ENCODE peak calls at places on chromosome 12, in four cellular contexts. P, Y, I and S are unnamed samples.

GRCh38 chr12:45583011-45583657 is 146.4 kb upstream of the ARID2 start:
- DNase-seq in P (no peak), Y (peak; percentile 72), I (no peak), S (no peak)

GRCh38 chr12:78236264-78236663 is 405.6 kb downstream of the NAV3 start:
- DNase-seq in P (no peak), Y (no peak), I (no peak), S (no peak)

GRCh38 chr12:10389941-10390340 is at the start of gene KLRK1:
- DNase-seq in P (no peak), Y (no peak), I (no peak), S (no peak)

GRCh38 chr12:92702754-92703679 is at the start of gene PLEKHG7:
- DNase-seq in P (peak; percentile 3), Y (no peak), I (no peak), S (no peak)

GRCh38 chr12:119772431-119772830 is 104.5 kb downstream of the PRKAB1 start:
- DNase-seq in P (no peak), Y (no peak), I (no peak), S (no peak)

GRCh38 chr12:87812030-87812429 is 217.2 kb downstream of the C12orf50 start:
- DNase-seq in P (no peak), Y (no peak), I (no peak), S (no peak)

GRCh38 chr12:50690923-50691322 is 73.0 kb upstream of the ATF1 start:
- DNase-seq in P (no peak), Y (no peak), I (no peak), S (peak; percentile 11)

GRCh38 chr12:93698307-93699092 is 21.3 kb downstream of the CRADD start:
- DNase-seq in P (no peak), Y (no peak), I (no peak), S (no peak)

GRCh38 chr12:121579981-121580868 is 598 bp downstream of the KDM2B start:
- DNase-seq in P (peak; percentile 77), Y (peak; percentile 70), I (peak; percentile 85), S (peak; percentile 80)